ENCODE peak calls at places on chromosomes 7 and 10, in five cellular contexts. F is K562, J is HCT116, Y is SK-N-SH, H is H1. C is an unnamed sample.

GRCh38 chr10:3749597-3750351 is 35.2 kb downstream of the KLF6 start:
- DNase-seq in F (no peak), J (no peak), Y (no peak), H (no peak), C (peak)

GRCh38 chr7:4659551-4660286 is 22.4 kb upstream of the FOXK1 start:
- DNase-seq in F (no peak), J (peak), Y (no peak), H (no peak), C (no peak)

GRCh38 chr10:81414038-81414437 is 461.0 kb upstream of the NRG3 start:
- DNase-seq in F (no peak), J (no peak), Y (no peak), H (peak), C (peak)

GRCh38 chr7:15305002-15305600 is 256.7 kb downstream of the AGMO start:
- DNase-seq in F (peak), J (peak), Y (peak), H (no peak), C (no peak)

GRCh38 chr10:75231672-75232581 is 3.8 kb downstream of the COMTD1 start:
- DNase-seq in F (no peak), J (no peak), Y (no peak), H (no peak), C (no peak)

GRCh38 chr10:114708717-114709352 is 50.8 kb upstream of the ABLIM1 start:
- DNase-seq in F (no peak), J (peak), Y (no peak), H (no peak), C (no peak)

GRCh38 chr10:71014021-71014782 is 125.8 kb upstream of the PCBD1 start:
- DNase-seq in F (no peak), J (no peak), Y (peak), H (no peak), C (no peak)

GRCh38 chr7:497346-497745 is 22.3 kb downstream of the PDGFA start:
- DNase-seq in F (no peak), J (no peak), Y (no peak), H (no peak), C (no peak)

GRCh38 chr10:78044179-78044578 is 10.5 kb downstream of the RPS24 start:
- DNase-seq in F (no peak), J (no peak), Y (no peak), H (no peak), C (no peak)

GRCh38 chr10:35416628-35417625 is 80.6 kb downstream of the CCNY start:
- DNase-seq in F (no peak), J (no peak), Y (no peak), H (no peak), C (no peak)

GRCh38 chr7:151056286-151057037 is 1.2 kb downstream of the CDK5 start:
- DNase-seq in F (peak), J (no peak), Y (no peak), H (no peak), C (no peak)

GRCh38 chr7:47912332-47912731 is 35.9 kb downstream of the PKD1L1 start:
- DNase-seq in F (no peak), J (no peak), Y (no peak), H (no peak), C (no peak)

GRCh38 chr7:42493436-42494198 is 256.6 kb upstream of the GLI3 start:
- DNase-seq in F (peak), J (no peak), Y (peak), H (peak), C (peak)

GRCh38 chr7:156334636-156335035 is 305.9 kb upstream of the RNF32 start:
- DNase-seq in F (no peak), J (no peak), Y (no peak), H (no peak), C (no peak)

GRCh38 chr7:129279757-129280156 is 54.9 kb downstream of the AHCYL2 start:
- DNase-seq in F (no peak), J (no peak), Y (no peak), H (no peak), C (no peak)
- TF ChIP-seq JUND in F (no peak), J (no peak), Y (no peak), H (no peak), C (no peak)

DNA sequence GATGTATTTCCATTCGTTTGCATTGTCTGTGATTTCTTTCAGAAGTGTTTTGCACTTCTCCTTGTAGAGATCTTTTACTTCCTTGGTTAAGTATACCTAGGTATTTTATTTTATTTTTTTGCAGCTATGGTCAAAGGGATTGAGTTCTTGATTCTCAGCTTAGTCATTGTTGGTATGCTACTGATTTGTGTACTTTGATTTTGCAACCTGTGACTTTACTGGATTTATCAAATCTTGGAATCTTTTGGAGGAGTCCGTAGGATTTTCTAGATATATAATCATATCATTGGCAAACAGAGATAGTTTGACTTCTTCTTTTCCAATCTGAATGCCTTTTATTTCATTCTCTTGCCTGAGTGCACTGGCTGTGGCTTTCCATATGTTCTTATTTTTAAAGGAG is 41.9 kb downstream of the CCSER2 start:
- DNase-seq in F (no peak), J (no peak), Y (no peak), H (no peak), C (no peak)
- TF ChIP-seq JUND in F (no peak), J (no peak), Y (no peak), H (no peak), C (no peak)

GRCh38 chr10:124996854-124997215 is 54.9 kb downstream of the ZRANB1 start:
- DNase-seq in F (no peak), J (no peak), Y (no peak), H (no peak), C (no peak)

GRCh38 chr10:124994573-124995473 is 52.9 kb downstream of the ZRANB1 start:
- DNase-seq in F (no peak), J (no peak), Y (no peak), H (no peak), C (no peak)

GRCh38 chr10:124995605-124996004 is 53.7 kb downstream of the ZRANB1 start:
- DNase-seq in F (no peak), J (no peak), Y (no peak), H (no peak), C (no peak)

GRCh38 chr10:124997246-124997790 is 55.4 kb downstream of the ZRANB1 start:
- DNase-seq in F (no peak), J (no peak), Y (no peak), H (no peak), C (no peak)

GRCh38 chr10:124996127-124996853 is 54.4 kb downstream of the ZRANB1 start:
- DNase-seq in F (no peak), J (no peak), Y (no peak), H (no peak), C (no peak)
- TF ChIP-seq JUND in F (no peak), J (no peak), Y (no peak), H (no peak), C (no peak)

DNA sequence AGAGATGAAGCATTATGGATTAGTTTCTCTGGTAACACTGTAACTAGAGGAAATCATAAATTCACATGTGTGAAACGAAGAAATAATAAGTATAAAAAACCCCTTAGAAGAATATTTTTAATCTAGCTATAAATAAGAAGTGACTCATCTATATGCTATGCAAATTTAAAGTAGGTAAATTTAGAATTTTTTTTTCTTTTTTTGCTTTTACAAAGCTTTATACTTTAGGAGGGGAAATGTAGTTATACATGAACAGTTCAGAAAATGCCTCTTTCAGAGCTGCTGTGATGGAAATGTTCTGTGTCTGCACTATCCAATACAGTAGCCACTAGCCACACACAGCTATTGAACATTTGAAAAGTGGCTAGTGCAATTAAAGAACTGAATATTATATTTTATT is 87.3 kb downstream of the REEP3 start:
- DNase-seq in F (no peak), J (no peak), Y (no peak), H (no peak), C (no peak)
- TF ChIP-seq JUND in F (no peak), J (no peak), Y (no peak), H (no peak), C (no peak)